ENCODE peak calls at places on chromosome 19, in five cellular contexts. R is body of pancreas, W is WTC11, L is T-helper 17 cell, C is fibroblast of lung. H is an unnamed sample.
A peak's percentile ranks its signal among the peaks of the same experiment; 100 is the strongest.

GRCh38 chr19:39363909-39364457 is 21.8 kb downstream of the SAMD4B start:
- DNase-seq in L (no peak), W (no peak), C (peak; percentile 67), R (no peak), H (no peak)

GRCh38 chr19:30862876-30863275 is 486.4 kb downstream of the TSHZ3 start:
- DNase-seq in R (no peak), L (no peak), C (no peak), W (no peak), H (no peak)

GRCh38 chr19:56294557-56294956 is 20.1 kb downstream of the ZSCAN5A start:
- DNase-seq in C (no peak), L (no peak), W (no peak), R (no peak), H (no peak)

GRCh38 chr19:7999376-7999775 is 6.1 kb downstream of the ELAVL1 start:
- DNase-seq in L (no peak), C (no peak), W (no peak), R (no peak), H (no peak)

GRCh38 chr19:35901055-35901644 is 810 bp upstream of the NFKBID start:
- DNase-seq in L (no peak), C (no peak), R (no peak), W (no peak), H (no peak)

GRCh38 chr19:8041553-8041952 is 11.0 kb upstream of the CCL25 start:
- DNase-seq in W (no peak), L (no peak), C (no peak), R (no peak), H (no peak)

GRCh38 chr19:4700573-4700970 is 23.1 kb downstream of the DPP9 start:
- DNase-seq in W (peak; percentile 31), C (no peak), R (no peak), L (no peak), H (no peak)

GRCh38 chr19:485583-486236 is 10.6 kb upstream of the MADCAM1 start:
- DNase-seq in W (no peak), L (no peak), C (no peak), R (peak; percentile 75), H (no peak)

GRCh38 chr19:41998246-41999020 is 4.4 kb upstream of the ATP1A3 start:
- DNase-seq in W (peak; percentile 80), C (peak; percentile 36), R (peak; percentile 19), L (no peak), H (peak; percentile 43)

GRCh38 chr19:35378356-35378755 is 7.5 kb downstream of the GPR42 start:
- DNase-seq in L (no peak), W (no peak), R (no peak), C (no peak), H (no peak)

GRCh38 chr19:10899171-10899653 is 27.9 kb downstream of the CARM1 start:
- DNase-seq in W (no peak), L (no peak), C (no peak), R (peak; percentile 88), H (peak; percentile 92)

GRCh38 chr19:8129061-8129460 is 20.3 kb downstream of the FBN3 start:
- DNase-seq in L (no peak), W (no peak), C (no peak), R (no peak), H (no peak)

GRCh38 chr19:13120817-13121216 is 2.8 kb downstream of the NACC1 start:
- DNase-seq in R (no peak), L (no peak), W (no peak), C (peak; percentile 19), H (no peak)

GRCh38 chr19:51726049-51726448 is 2.3 kb upstream of the HAS1 start:
- DNase-seq in L (no peak), C (peak; percentile 73), R (no peak), W (peak; percentile 40), H (peak; percentile 17)

GRCh38 chr19:1773173-1773572 is 19.9 kb downstream of the ONECUT3 start:
- DNase-seq in W (no peak), R (no peak), C (no peak), L (no peak), H (no peak)

GRCh38 chr19:12365094-12365371 is 450 bp downstream of the ZNF442 start:
- DNase-seq in C (peak; percentile 18), R (peak; percentile 26), L (no peak), W (no peak), H (peak; percentile 20)

GRCh38 chr19:48779636-48780035 is 24.3 kb downstream of the FGF21 start:
- DNase-seq in W (no peak), C (no peak), R (no peak), L (no peak), H (no peak)

GRCh38 chr19:7540761-7541480 is 5.4 kb downstream of the PNPLA6 start:
- DNase-seq in C (no peak), L (no peak), R (no peak), W (peak; percentile 89), H (no peak)

GRCh38 chr19:10625003-10625761 is at the start of gene SLC44A2:
- DNase-seq in R (peak; percentile 91), W (peak; percentile 91), L (no peak), C (peak; percentile 62), H (peak; percentile 93)

GRCh38 chr19:45863840-45864628 is at the start of gene FOXA3:
- DNase-seq in R (peak; percentile 75), C (peak; percentile 24), W (peak; percentile 77), L (peak; percentile 58), H (peak; percentile 85)

GRCh38 chr19:5903054-5903501 is 512 bp downstream of the NDUFA11 start:
- DNase-seq in W (no peak), R (no peak), L (no peak), C (peak; percentile 43), H (no peak)

GRCh38 chr19:52880895-52881389 is 16.5 kb downstream of the ZNF320 start:
- DNase-seq in W (no peak), R (no peak), L (no peak), C (no peak), H (no peak)

GRCh38 chr19:32404939-32405430 is 585 bp upstream of the DPY19L3 start:
- DNase-seq in C (peak; percentile 43), L (no peak), W (peak; percentile 42), R (peak; percentile 63), H (peak; percentile 57)

GRCh38 chr19:19550972-19551861 is 13.2 kb downstream of the CILP2 start:
- DNase-seq in R (no peak), L (no peak), C (no peak), W (no peak), H (no peak)

GRCh38 chr19:11242864-11243797 is 3.7 kb downstream of the ANGPTL8 start:
- DNase-seq in L (peak; percentile 73), C (peak; percentile 86), R (peak; percentile 95), W (peak; percentile 99), H (peak; percentile 92)

GRCh38 chr19:35061583-35062373 is 20.3 kb downstream of the HPN start:
- DNase-seq in R (no peak), W (no peak), L (no peak), C (peak; percentile 15), H (no peak)

GRCh38 chr19:48975947-48976847 is 11.1 kb downstream of the FTL start:
- DNase-seq in C (no peak), L (no peak), R (no peak), W (peak; percentile 72), H (no peak)

GRCh38 chr19:56838930-56839664 is 1.4 kb downstream of the PEG3 start:
- DNase-seq in W (no peak), L (peak; percentile 21), R (peak; percentile 99), C (peak; percentile 94), H (peak; percentile 84)

GRCh38 chr19:55678121-55678671 is 3.2 kb downstream of the EPN1 start:
- DNase-seq in W (no peak), L (no peak), C (no peak), R (peak; percentile 70), H (peak; percentile 70)

GRCh38 chr19:46487802-46488445 is 7.7 kb downstream of the PNMA8B start:
- DNase-seq in W (peak; percentile 91), R (peak; percentile 79), C (peak; percentile 71), L (peak; percentile 54), H (peak; percentile 76)

GRCh38 chr19:13234518-13234917 is 84.3 kb downstream of the IER2 start:
- DNase-seq in W (peak; percentile 76), L (peak; percentile 32), C (peak; percentile 9), R (peak; percentile 67), H (peak; percentile 73)

GRCh38 chr19:16191216-16191908 is 6.2 kb downstream of the FAM32A start:
- DNase-seq in L (no peak), C (no peak), R (no peak), W (no peak), H (no peak)

GRCh38 chr19:14091086-14091884 is 734 bp upstream of the SAMD1 start:
- DNase-seq in R (peak; percentile 45), C (peak; percentile 79), W (peak; percentile 35), L (no peak), H (peak; percentile 89)

H was measured in transverse colon.